ENCODE peak calls at places on chromosome 2, in six cellular contexts. W is chondrocyte, V is left ventricle myocardium inferior, O is AG09309, G is esophagus squamous epithelium, F is HFFc6. Y is an unnamed sample.

GRCh38 chr2:177207101-177207500 is 5.5 kb upstream of the HNRNPA3 start:
- DNase-seq in W (no peak), V (no peak), O (no peak), G (no peak), F (no peak), Y (no peak)

GRCh38 chr2:241788572-241788971 is 11.9 kb downstream of the GAL3ST2 start:
- DNase-seq in W (no peak), V (no peak), O (no peak), G (no peak), F (no peak), Y (no peak)

GRCh38 chr2:184835081-184835728 is 236.9 kb downstream of the ZNF804A start:
- DNase-seq in W (no peak), V (no peak), O (no peak), G (no peak), F (no peak), Y (no peak)

GRCh38 chr2:160199683-160200389 is at the start of gene ITGB6:
- DNase-seq in W (no peak), V (no peak), O (no peak), G (no peak), F (no peak), Y (no peak)

GRCh38 chr2:72892506-72893173 is 5.4 kb downstream of the SPR start:
- DNase-seq in W (no peak), V (peak), O (no peak), G (no peak), F (peak), Y (peak)

GRCh38 chr2:69789762-69790600 is 39.5 kb upstream of the GMCL1 start:
- DNase-seq in W (no peak), V (no peak), O (no peak), G (no peak), F (no peak), Y (no peak)

GRCh38 chr2:24175631-24176030 is 778 bp downstream of the FAM228A start:
- DNase-seq in W (no peak), V (no peak), O (no peak), G (no peak), F (no peak), Y (no peak)

GRCh38 chr2:1567556-1568344 is 154.5 kb downstream of the TPO start:
- DNase-seq in W (no peak), V (no peak), O (no peak), G (no peak), F (no peak), Y (no peak)

GRCh38 chr2:188122983-188123382 is 168.7 kb upstream of the GULP1 start:
- DNase-seq in W (no peak), V (no peak), O (no peak), G (no peak), F (no peak), Y (no peak)

GRCh38 chr2:43070676-43071491 is 155.5 kb downstream of the ZFP36L2 start:
- DNase-seq in W (no peak), V (no peak), O (no peak), G (no peak), F (no peak), Y (no peak)

GRCh38 chr2:234308814-234309195 is 188.1 kb downstream of the ARL4C start:
- DNase-seq in W (no peak), V (no peak), O (peak), G (no peak), F (no peak), Y (no peak)

GRCh38 chr2:165791811-165792454 is 2.1 kb downstream of the GALNT3 start:
- DNase-seq in W (no peak), V (no peak), O (no peak), G (no peak), F (no peak), Y (no peak)

GRCh38 chr2:128346811-128347558 is 28.3 kb upstream of the HS6ST1 start:
- DNase-seq in W (no peak), V (no peak), O (no peak), G (no peak), F (no peak), Y (no peak)

GRCh38 chr2:159083601-159084000 is 115.2 kb downstream of the TANC1 start:
- DNase-seq in W (no peak), V (no peak), O (no peak), G (no peak), F (peak), Y (no peak)

GRCh38 chr2:9764153-9764778 is 79.0 kb upstream of the TAF1B start:
- DNase-seq in W (no peak), V (no peak), O (no peak), G (no peak), F (no peak), Y (no peak)

GRCh38 chr2:128227862-128228261 is 90.8 kb downstream of the HS6ST1 start:
- DNase-seq in W (no peak), V (no peak), O (no peak), G (no peak), F (no peak), Y (no peak)

GRCh38 chr2:37414470-37414949 is 70.1 kb downstream of the QPCT start:
- DNase-seq in W (no peak), V (no peak), O (peak), G (no peak), F (peak), Y (peak)

GRCh38 chr2:168571061-168571460 is 115.0 kb downstream of the CERS6 start:
- DNase-seq in W (no peak), V (no peak), O (no peak), G (no peak), F (no peak), Y (no peak)

GRCh38 chr2:197240018-197240712 is 70.4 kb downstream of the ANKRD44 start:
- DNase-seq in W (no peak), V (no peak), O (no peak), G (no peak), F (no peak), Y (no peak)

GRCh38 chr2:171287606-171288005 is 126.9 kb upstream of the TLK1 start:
- DNase-seq in W (no peak), V (no peak), O (no peak), G (no peak), F (no peak), Y (no peak)

GRCh38 chr2:203549406-203549805 is 14.3 kb upstream of the RAPH1 start:
- DNase-seq in W (no peak), V (no peak), O (no peak), G (no peak), F (no peak), Y (no peak)

GRCh38 chr2:37326285-37326684 is 1.7 kb upstream of the PRKD3 start:
- DNase-seq in W (no peak), V (no peak), O (peak), G (no peak), F (peak), Y (peak)

GRCh38 chr2:113078350-113078839 is 10.6 kb downstream of the IL1F10 start:
- DNase-seq in W (no peak), V (no peak), O (no peak), G (no peak), F (no peak), Y (no peak)

GRCh38 chr2:231640646-231641111 is 48.0 kb downstream of the TEX44 start:
- DNase-seq in W (no peak), V (peak), O (no peak), G (no peak), F (no peak), Y (no peak)

GRCh38 chr2:68487773-68488355 is 20.5 kb downstream of the APLF start:
- DNase-seq in W (no peak), V (no peak), O (no peak), G (no peak), F (peak), Y (no peak)

GRCh38 chr2:134408386-134408785 is 154.5 kb downstream of the MGAT5 start:
- DNase-seq in W (no peak), V (no peak), O (no peak), G (no peak), F (peak), Y (no peak)

GRCh38 chr2:100321181-100321880 is 970 bp downstream of the LONRF2 start:
- DNase-seq in W (no peak), V (peak), O (no peak), G (no peak), F (no peak), Y (no peak)
- TF ChIP-seq CTCF in W (peak), V (peak), O (no peak), G (peak), F (no peak), Y (no peak)

DNA sequence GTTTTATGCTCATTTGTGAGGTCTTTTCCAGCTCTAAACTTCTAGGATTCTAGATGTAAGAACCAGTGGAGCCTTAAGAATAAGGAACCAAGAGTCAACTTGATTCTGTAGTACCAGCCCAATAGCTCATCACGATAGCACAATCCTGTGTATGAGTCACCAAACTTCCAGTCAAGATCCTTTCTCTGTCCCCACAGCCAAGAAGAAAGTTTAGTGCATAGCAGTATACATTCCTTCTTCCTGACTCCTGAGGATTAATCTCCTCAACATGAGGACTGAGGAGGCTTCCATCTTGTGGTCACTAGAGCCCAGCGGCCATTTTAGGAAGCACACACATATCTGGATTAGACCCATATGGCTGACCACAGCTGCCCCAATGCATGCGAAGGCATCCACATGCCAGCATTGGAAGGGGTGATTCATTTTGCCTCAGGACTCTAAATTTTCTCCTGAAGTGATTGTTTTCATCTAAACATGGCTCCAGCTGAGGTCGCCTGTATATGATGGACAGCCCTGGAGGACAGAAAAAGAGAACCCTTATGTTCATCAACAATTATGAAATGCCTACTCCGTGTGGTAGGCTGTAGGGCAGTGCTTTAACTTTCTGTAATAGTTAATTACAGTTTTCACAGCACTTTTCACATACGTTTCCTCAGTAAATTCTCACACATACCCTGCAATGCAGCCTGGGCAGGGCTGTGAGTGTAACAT is 53.5 kb downstream of the RASGRP3 start:
- DNase-seq in W (no peak), V (no peak), O (peak), G (no peak), F (peak), Y (peak)
- TF ChIP-seq CTCF in W (peak), V (no peak), O (peak), G (no peak), F (peak), Y (peak)

GRCh38 chr2:16643099-16643498 is 22.5 kb downstream of the CYRIA start:
- DNase-seq in W (no peak), V (no peak), O (no peak), G (no peak), F (no peak), Y (no peak)
- TF ChIP-seq CTCF in W (no peak), V (no peak), O (no peak), G (no peak), F (no peak), Y (no peak)

GRCh38 chr2:33599175-33599942 is at the start of gene FAM98A:
- DNase-seq in W (peak), V (peak), O (peak), G (peak), F (peak), Y (peak)
- TF ChIP-seq CTCF in W (peak), V (peak), O (no peak), G (peak), F (peak), Y (peak)

GRCh38 chr2:224284134-224284946 is 117.6 kb downstream of the FAM124B start:
- DNase-seq in W (no peak), V (no peak), O (no peak), G (no peak), F (peak), Y (no peak)

GRCh38 chr2:224281374-224281773 is 120.5 kb downstream of the FAM124B start:
- DNase-seq in W (no peak), V (no peak), O (no peak), G (no peak), F (no peak), Y (no peak)

GRCh38 chr2:224287533-224287932 is 114.4 kb downstream of the FAM124B start:
- DNase-seq in W (no peak), V (no peak), O (no peak), G (no peak), F (no peak), Y (no peak)

DNA sequence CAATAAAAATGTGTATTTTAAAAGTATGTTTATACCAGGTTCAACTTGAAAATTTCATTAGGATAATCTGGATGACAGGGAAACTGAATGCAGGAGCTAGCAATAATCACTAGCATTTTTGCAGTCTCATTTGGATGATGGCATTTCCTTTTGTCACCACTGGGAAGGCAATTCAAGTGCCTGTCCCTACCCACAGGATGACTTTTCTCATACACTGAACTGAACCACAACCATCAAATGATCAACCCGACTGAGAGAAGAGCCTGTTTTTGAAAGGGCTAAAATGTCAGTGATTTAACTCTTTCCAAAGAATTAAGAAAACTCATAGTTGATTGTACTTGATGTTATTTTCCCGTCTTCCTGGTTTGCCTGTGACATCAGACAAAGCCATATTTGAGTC is 115.0 kb downstream of the FAM124B start:
- DNase-seq in W (no peak), V (no peak), O (no peak), G (no peak), F (no peak), Y (no peak)
- TF ChIP-seq CTCF in W (peak), V (no peak), O (no peak), G (no peak), F (peak), Y (no peak)

GRCh38 chr2:101556033-101556459 is 81.1 kb upstream of the RFX8 start:
- DNase-seq in W (no peak), V (no peak), O (no peak), G (no peak), F (no peak), Y (no peak)

GRCh38 chr2:101545940-101546339 is 71.0 kb upstream of the RFX8 start:
- DNase-seq in W (no peak), V (no peak), O (no peak), G (no peak), F (no peak), Y (no peak)

GRCh38 chr2:101546376-101547058 is 71.6 kb upstream of the RFX8 start:
- DNase-seq in W (no peak), V (no peak), O (no peak), G (no peak), F (peak), Y (no peak)

GRCh38 chr2:101550555-101550954 is 75.6 kb upstream of the RFX8 start:
- DNase-seq in W (no peak), V (no peak), O (no peak), G (no peak), F (no peak), Y (no peak)

DNA sequence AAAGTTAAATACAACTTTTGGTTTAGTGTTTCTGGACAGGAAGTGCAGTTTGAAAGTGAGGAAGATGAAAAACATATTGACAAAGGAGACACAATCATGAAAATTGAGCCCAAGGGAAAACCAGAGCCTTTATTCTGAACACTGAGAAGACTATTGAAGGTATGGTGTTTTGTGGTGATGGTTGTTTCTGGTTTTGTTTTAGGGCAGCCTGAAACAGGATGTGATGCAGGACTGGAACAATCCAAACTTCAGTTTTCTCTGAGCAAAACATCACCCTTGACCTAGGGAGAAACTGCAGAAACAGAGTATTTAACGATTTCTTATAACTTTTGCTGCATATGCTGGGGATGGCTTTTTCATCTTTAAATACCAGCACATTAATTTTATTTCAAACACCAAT is 76.6 kb upstream of the RFX8 start:
- DNase-seq in W (no peak), V (no peak), O (no peak), G (no peak), F (no peak), Y (no peak)
- TF ChIP-seq CTCF in W (no peak), V (no peak), O (no peak), G (no peak), F (no peak), Y (no peak)

GRCh38 chr2:146317959-146318358 is 1526.9 kb upstream of the ACVR2A start:
- DNase-seq in W (no peak), V (no peak), O (peak), G (no peak), F (peak), Y (no peak)

GRCh38 chr2:146312899-146313298 is 1531.9 kb upstream of the ACVR2A start:
- DNase-seq in W (no peak), V (no peak), O (no peak), G (no peak), F (peak), Y (no peak)
- TF ChIP-seq CTCF in W (peak), V (peak), O (peak), G (peak), F (peak), Y (peak)

DNA sequence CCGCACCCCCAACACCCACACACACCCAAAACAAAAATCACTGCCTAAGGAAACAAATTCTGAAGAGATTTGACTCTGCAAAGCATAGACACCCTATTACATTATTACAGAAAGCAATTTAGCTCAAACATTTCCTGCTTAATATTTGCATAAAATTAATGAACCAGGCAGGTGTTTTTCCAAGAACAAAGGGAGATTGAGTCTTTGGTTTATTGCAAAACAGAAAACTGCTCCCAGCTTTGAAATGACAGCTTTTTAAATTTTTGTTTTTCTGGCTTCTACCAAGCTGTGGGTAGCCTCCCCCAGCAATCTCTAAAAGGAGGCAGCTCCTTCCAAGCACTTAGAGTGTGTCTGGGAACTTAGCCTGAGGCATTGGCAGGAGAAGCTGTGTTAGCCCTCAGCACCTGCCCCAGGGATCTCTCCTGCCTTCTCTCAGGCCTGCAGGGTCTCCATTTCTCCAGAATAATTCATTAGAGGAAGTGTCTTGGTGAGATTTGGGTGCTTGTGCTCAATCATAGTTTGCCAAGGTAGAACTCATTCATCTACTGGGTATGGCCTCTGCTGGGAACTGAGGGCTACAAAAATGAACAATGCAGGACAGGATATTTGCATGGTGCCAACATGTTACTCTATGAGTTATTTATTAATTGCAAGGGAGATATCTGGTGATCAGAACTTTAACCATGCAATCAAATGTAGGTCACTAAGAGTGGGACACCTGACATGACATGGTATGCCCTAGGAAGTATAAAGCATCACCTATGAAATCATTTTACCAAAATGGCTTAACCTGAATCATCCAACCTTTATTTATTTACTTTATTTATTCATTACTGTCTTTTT is 58.7 kb downstream of the B3GNT2 start:
- DNase-seq in W (no peak), V (no peak), O (no peak), G (no peak), F (no peak), Y (no peak)
- TF ChIP-seq CTCF in W (no peak), V (no peak), O (no peak), G (no peak), F (no peak), Y (no peak)

GRCh38 chr2:67318014-67318413 is 79.1 kb upstream of the ETAA1 start:
- DNase-seq in W (no peak), V (no peak), O (no peak), G (no peak), F (no peak), Y (no peak)

GRCh38 chr2:67318966-67319590 is 78.1 kb upstream of the ETAA1 start:
- DNase-seq in W (no peak), V (no peak), O (no peak), G (no peak), F (peak), Y (no peak)

GRCh38 chr2:67323209-67323991 is 73.7 kb upstream of the ETAA1 start:
- DNase-seq in W (no peak), V (no peak), O (no peak), G (no peak), F (no peak), Y (no peak)

DNA sequence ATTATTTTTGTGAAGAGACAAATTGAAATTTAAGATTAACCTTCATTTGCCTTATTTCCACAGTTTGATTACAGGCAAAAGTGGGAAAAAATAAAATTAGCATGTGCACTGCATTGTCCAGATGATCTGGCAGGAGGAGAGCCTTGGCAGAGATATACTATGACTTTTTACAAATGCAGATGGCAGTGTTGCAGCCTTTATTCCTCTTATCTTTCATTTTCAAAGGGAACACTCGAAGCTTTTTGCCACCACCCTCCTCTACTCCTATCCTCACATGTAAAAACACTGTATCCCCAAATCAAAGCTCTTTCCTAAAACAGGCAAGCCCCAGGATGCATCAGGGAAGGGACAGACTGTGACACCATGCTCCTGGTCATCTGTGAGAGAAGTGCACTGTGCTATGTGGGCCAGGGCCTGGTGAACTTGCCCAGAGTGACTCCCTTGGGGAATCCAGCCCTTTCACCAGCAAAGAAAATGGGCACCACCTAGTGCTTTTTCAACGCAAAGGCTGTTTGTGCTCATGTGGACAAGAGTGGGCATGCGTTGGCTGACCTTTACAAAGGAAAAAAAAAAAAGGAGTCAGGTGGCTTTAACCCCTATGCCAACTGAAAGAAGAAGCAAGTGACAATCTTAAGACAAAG is 74.7 kb upstream of the ETAA1 start:
- DNase-seq in W (no peak), V (peak), O (no peak), G (no peak), F (peak), Y (peak)
- TF ChIP-seq CTCF in W (peak), V (peak), O (peak), G (peak), F (peak), Y (peak)

Y was measured in AG09319.